ENCODE peak calls at places on chromosomes 16 and 17, in four cellular contexts. V is PC-3; M is tibial nerve; W is CD8-positive, alpha-beta T cell. L is an unnamed sample.

GRCh38 chr17:51238253-51238887 is 21.5 kb downstream of the MBTD1 start:
- DNase-seq in V (no peak), M (no peak), W (no peak), L (no peak)

GRCh38 chr17:75854881-75855309 is 240 bp downstream of the WBP2 start:
- DNase-seq in V (no peak), M (no peak), W (peak), L (no peak)

GRCh38 chr16:88815901-88816589 is 4.3 kb upstream of the APRT start:
- DNase-seq in V (peak), M (no peak), W (peak), L (no peak)

GRCh38 chr16:68993885-68994284 is 111.6 kb upstream of the HAS3 start:
- DNase-seq in V (peak), M (no peak), W (no peak), L (no peak)

GRCh38 chr17:45117283-45117682 is 15.0 kb downstream of the PLCD3 start:
- DNase-seq in V (no peak), M (no peak), W (no peak), L (no peak)

GRCh38 chr17:78304549-78305037 is 55.3 kb downstream of the SOCS3 start:
- DNase-seq in V (no peak), M (peak), W (no peak), L (peak)

GRCh38 chr16:12092347-12092882 is 115.9 kb downstream of the SNX29 start:
- DNase-seq in V (peak), M (no peak), W (no peak), L (no peak)

GRCh38 chr17:44331249-44331760 is 6.7 kb upstream of the SLC25A39 start:
- DNase-seq in V (peak), M (peak), W (peak), L (peak)

GRCh38 chr17:1482686-1483445 is 9.6 kb downstream of the MYO1C start:
- DNase-seq in V (no peak), M (no peak), W (no peak), L (no peak)

GRCh38 chr16:66894948-66895696 is 14.8 kb downstream of the PDP2 start:
- DNase-seq in V (peak), M (peak), W (peak), L (peak)

GRCh38 chr16:381788-382717 is at the start of gene PGAP6:
- DNase-seq in V (peak), M (peak), W (no peak), L (peak)

GRCh38 chr16:80804451-80805383 is at the start of gene CDYL2:
- DNase-seq in V (peak), M (no peak), W (no peak), L (no peak)

GRCh38 chr17:49508061-49508865 is 13.2 kb downstream of the NGFR start:
- DNase-seq in V (peak), M (no peak), W (no peak), L (no peak)

GRCh38 chr17:57634713-57635465 is 110.2 kb downstream of the CCDC182 start:
- DNase-seq in V (no peak), M (no peak), W (no peak), L (no peak)

GRCh38 chr17:13114601-13115024 is 96.8 kb upstream of the ELAC2 start:
- DNase-seq in V (peak), M (peak), W (no peak), L (no peak)

GRCh38 chr17:66865151-66865550 is 30.2 kb downstream of the CACNG5 start:
- DNase-seq in V (no peak), M (no peak), W (no peak), L (no peak)

GRCh38 chr17:47810200-47810821 is 11.3 kb downstream of the OSBPL7 start:
- DNase-seq in V (peak), M (no peak), W (no peak), L (no peak)

GRCh38 chr17:76727745-76728456 is 1.3 kb downstream of the METTL23 start:
- DNase-seq in V (no peak), M (no peak), W (no peak), L (no peak)

DNA sequence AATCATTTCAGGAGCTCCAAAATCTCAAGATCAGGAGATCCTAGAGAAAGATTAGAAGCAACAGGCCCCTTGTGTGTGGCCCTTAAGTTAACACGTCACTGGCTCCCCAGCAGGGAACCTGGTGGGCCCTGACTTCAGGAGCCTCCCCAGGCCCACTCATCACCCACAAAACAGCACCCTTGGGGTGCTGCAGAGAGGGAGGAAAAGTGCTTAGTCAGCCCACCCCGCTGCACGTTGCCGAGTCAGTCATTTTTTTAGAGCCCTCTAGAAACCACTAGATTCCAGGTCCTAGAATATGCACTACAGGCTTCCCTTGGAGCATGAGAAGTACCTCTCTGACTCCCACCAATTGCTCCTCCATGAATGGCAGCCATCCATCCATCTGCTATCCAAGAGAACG is 156.6 kb downstream of the XYLT1 start:
- DNase-seq in V (no peak), M (no peak), W (no peak), L (no peak)
- H3K27ac ChIP-seq in V (no peak), M (peak), W (no peak), L (peak)

GRCh38 chr16:3789375-3790067 is 72.2 kb upstream of the TRAP1 start:
- DNase-seq in V (no peak), M (no peak), W (no peak), L (no peak)

GRCh38 chr16:3791701-3792100 is 74.4 kb upstream of the TRAP1 start:
- DNase-seq in V (no peak), M (no peak), W (no peak), L (no peak)

GRCh38 chr16:3797473-3797872 is 80.1 kb upstream of the TRAP1 start:
- DNase-seq in V (no peak), M (no peak), W (no peak), L (no peak)

GRCh38 chr16:3792472-3793012 is 75.2 kb upstream of the TRAP1 start:
- DNase-seq in V (no peak), M (no peak), W (no peak), L (no peak)

GRCh38 chr16:3793161-3793576 is 75.8 kb upstream of the TRAP1 start:
- DNase-seq in V (no peak), M (peak), W (no peak), L (no peak)
- TF ChIP-seq CTCF in V (no peak), M (no peak), W (no peak), L (peak)

GRCh38 chr17:81865358-81865732 is 5.0 kb upstream of the P4HB start:
- DNase-seq in V (no peak), M (no peak), W (no peak), L (no peak)
- H3K27ac ChIP-seq in V (no peak), M (no peak), W (no peak), L (no peak)

GRCh38 chr17:81338301-81339179 is 43.4 kb upstream of the SLC38A10 start:
- DNase-seq in V (no peak), M (no peak), W (no peak), L (no peak)
- TF ChIP-seq CTCF in V (no peak), M (no peak), W (no peak), L (no peak)

GRCh38 chr17:18201108-18201507 is 17.5 kb downstream of the ALKBH5 start:
- DNase-seq in V (no peak), M (no peak), W (no peak), L (no peak)

GRCh38 chr17:18198530-18198929 is 14.9 kb downstream of the ALKBH5 start:
- DNase-seq in V (no peak), M (no peak), W (no peak), L (no peak)

GRCh38 chr17:18205861-18206260 is 19.6 kb upstream of the LLGL1 start:
- DNase-seq in V (no peak), M (no peak), W (no peak), L (no peak)

GRCh38 chr17:18206962-18207361 is 18.5 kb upstream of the LLGL1 start:
- DNase-seq in V (no peak), M (no peak), W (no peak), L (no peak)

GRCh38 chr17:18203308-18203707 is 19.7 kb downstream of the ALKBH5 start:
- DNase-seq in V (no peak), M (no peak), W (no peak), L (no peak)
- H3K27ac ChIP-seq in V (no peak), M (no peak), W (no peak), L (no peak)

GRCh38 chr16:87189426-87189825 is 127.8 kb downstream of the C16orf95 start:
- DNase-seq in V (no peak), M (no peak), W (no peak), L (no peak)

GRCh38 chr16:87190288-87191240 is 126.6 kb downstream of the C16orf95 start:
- DNase-seq in V (no peak), M (no peak), W (no peak), L (no peak)

GRCh38 chr16:87195190-87195589 is 122.0 kb downstream of the C16orf95 start:
- DNase-seq in V (no peak), M (no peak), W (no peak), L (no peak)

GRCh38 chr16:87194172-87194571 is 123.0 kb downstream of the C16orf95 start:
- DNase-seq in V (no peak), M (no peak), W (no peak), L (no peak)

GRCh38 chr16:87192418-87193073 is 124.6 kb downstream of the C16orf95 start:
- DNase-seq in V (no peak), M (no peak), W (no peak), L (no peak)
- TF ChIP-seq CTCF in V (no peak), M (no peak), W (no peak), L (no peak)

GRCh38 chr16:31403590-31404352 is 10.6 kb downstream of the ITGAD start:
- DNase-seq in V (no peak), M (no peak), W (no peak), L (no peak)

GRCh38 chr16:31401436-31401835 is 8.3 kb downstream of the ITGAD start:
- DNase-seq in V (no peak), M (no peak), W (no peak), L (no peak)

GRCh38 chr16:31402687-31403086 is 9.6 kb downstream of the ITGAD start:
- DNase-seq in V (peak), M (no peak), W (no peak), L (no peak)

GRCh38 chr16:31407406-31407805 is 14.3 kb downstream of the ITGAD start:
- DNase-seq in V (no peak), M (no peak), W (no peak), L (no peak)

GRCh38 chr16:31404353-31405064 is 11.4 kb downstream of the ITGAD start:
- DNase-seq in V (peak), M (no peak), W (no peak), L (no peak)
- H3K27ac ChIP-seq in V (no peak), M (no peak), W (no peak), L (no peak)

L was measured in uterus.